ENCODE peak calls at places on chromosomes 3 and 15, in six cellular contexts. L is K562, E is GM12878, Y is H1, P is GM12891, U is HepG2. T is an unnamed sample.

GRCh38 chr15:37877851-37878577 is 56.4 kb upstream of the TMCO5A start:
- DNase-seq in L (no peak), E (no peak), Y (no peak), P (no peak), U (no peak), T (no peak)

GRCh38 chr15:101613130-101614000 is 38.8 kb downstream of the TM2D3 start:
- DNase-seq in L (peak), E (no peak), Y (no peak), P (no peak), U (peak), T (no peak)

GRCh38 chr15:96330450-96331140 is at the start of gene NR2F2:
- DNase-seq in L (peak), E (peak), Y (peak), P (peak), U (peak), T (peak)

GRCh38 chr3:128235207-128235933 is 82.1 kb downstream of the EEFSEC start:
- DNase-seq in L (no peak), E (no peak), Y (no peak), P (no peak), U (no peak), T (no peak)

GRCh38 chr15:82045179-82045891 is 483 bp downstream of the MEX3B start:
- DNase-seq in L (peak), E (no peak), Y (peak), P (peak), U (no peak), T (no peak)

GRCh38 chr3:163753033-163753432 is 1325.3 kb downstream of the SI start:
- DNase-seq in L (no peak), E (no peak), Y (no peak), P (no peak), U (no peak), T (no peak)

GRCh38 chr3:150419076-150419868 is 11.2 kb downstream of the TSC22D2 start:
- DNase-seq in L (no peak), E (no peak), Y (no peak), P (no peak), U (no peak), T (no peak)

GRCh38 chr3:127779747-127780146 is 42.6 kb downstream of the MGLL start:
- DNase-seq in L (no peak), E (no peak), Y (no peak), P (no peak), U (no peak), T (peak)

GRCh38 chr3:171790898-171791694 is 19.2 kb downstream of the PLD1 start:
- DNase-seq in L (no peak), E (no peak), Y (no peak), P (no peak), U (no peak), T (no peak)

GRCh38 chr3:69541823-69542264 is 156.0 kb upstream of the FRMD4B start:
- DNase-seq in L (no peak), E (no peak), Y (peak), P (no peak), U (no peak), T (peak)

GRCh38 chr3:57756528-57757401 is 656 bp downstream of the SLMAP start:
- DNase-seq in L (peak), E (no peak), Y (peak), P (peak), U (peak), T (peak)

GRCh38 chr3:15339786-15340215 is 7.4 kb upstream of the SH3BP5 start:
- DNase-seq in L (peak), E (no peak), Y (no peak), P (no peak), U (no peak), T (no peak)

GRCh38 chr15:45536951-45537350 is 14.4 kb upstream of the SLC30A4 start:
- DNase-seq in L (peak), E (no peak), Y (no peak), P (no peak), U (no peak), T (no peak)

GRCh38 chr15:77574521-77575202 is 58.0 kb downstream of the LINGO1 start:
- DNase-seq in L (no peak), E (no peak), Y (no peak), P (no peak), U (no peak), T (no peak)

GRCh38 chr3:194995334-194995733 is 275.6 kb downstream of the XXYLT1 start:
- DNase-seq in L (no peak), E (no peak), Y (no peak), P (no peak), U (peak), T (no peak)

GRCh38 chr15:81092559-81092902 is 41.5 kb upstream of the CFAP161 start:
- DNase-seq in L (peak), E (no peak), Y (no peak), P (no peak), U (no peak), T (no peak)

GRCh38 chr15:25178835-25179672 is 224.3 kb downstream of the SNRPN start:
- DNase-seq in L (no peak), E (no peak), Y (peak), P (peak), U (no peak), T (peak)

GRCh38 chr3:13214847-13215472 is 141.7 kb upstream of the IQSEC1 start:
- DNase-seq in L (no peak), E (no peak), Y (no peak), P (no peak), U (no peak), T (no peak)

GRCh38 chr15:62886431-62887071 is 156.0 kb upstream of the TPM1 start:
- DNase-seq in L (no peak), E (no peak), Y (peak), P (no peak), U (peak), T (no peak)

GRCh38 chr15:91264651-91265351 is 164.7 kb downstream of the SV2B start:
- DNase-seq in L (no peak), E (no peak), Y (no peak), P (no peak), U (no peak), T (no peak)

GRCh38 chr3:195823286-195823685 is 11.6 kb upstream of the MUC4 start:
- DNase-seq in L (no peak), E (no peak), Y (no peak), P (no peak), U (no peak), T (no peak)

GRCh38 chr15:42091753-42092665 is 2.4 kb downstream of the PLA2G4D start:
- DNase-seq in L (peak), E (no peak), Y (no peak), P (no peak), U (peak), T (no peak)

GRCh38 chr15:85889956-85890619 is 95.4 kb upstream of the KLHL25 start:
- DNase-seq in L (no peak), E (no peak), Y (no peak), P (no peak), U (no peak), T (no peak)
- TF ChIP-seq TAF1 in L (no peak), E (no peak), Y (no peak), P (no peak), U (no peak), T (no peak)

DNA sequence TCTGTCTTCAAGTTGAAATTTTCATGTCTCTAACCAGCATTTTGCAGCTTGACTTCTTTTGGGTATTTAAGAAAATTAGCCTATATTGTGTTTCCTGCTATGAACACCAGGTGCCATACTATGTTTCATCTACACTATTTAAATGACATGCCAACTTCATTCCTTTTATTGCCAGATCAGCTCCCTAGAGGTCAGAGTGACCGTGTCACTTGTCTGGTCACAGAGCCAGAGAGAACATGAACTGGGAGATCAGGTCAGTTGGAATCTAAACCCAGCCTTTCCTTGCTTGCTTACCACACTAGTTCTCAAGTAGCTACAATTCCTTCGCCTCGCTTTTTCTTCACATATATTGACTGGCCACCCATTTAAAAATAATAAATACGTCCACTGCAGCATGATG is 87.6 kb downstream of the THBS1 start:
- DNase-seq in L (no peak), E (no peak), Y (no peak), P (no peak), U (no peak), T (no peak)
- TF ChIP-seq POLR2A in L (no peak), E (no peak), Y (no peak), P (no peak), U (no peak), T (no peak)

GRCh38 chr3:100324044-100324443 is 10.5 kb upstream of the NIT2 start:
- DNase-seq in L (no peak), E (no peak), Y (no peak), P (no peak), U (no peak), T (no peak)
- TF ChIP-seq TAF1 in L (no peak), E (no peak), Y (no peak), P (no peak), U (no peak), T (no peak)

GRCh38 chr3:33789183-33789954 is 9.1 kb upstream of the PDCD6IP start:
- DNase-seq in L (peak), E (no peak), Y (no peak), P (no peak), U (no peak), T (no peak)

GRCh38 chr3:33792167-33792892 is 6.1 kb upstream of the PDCD6IP start:
- DNase-seq in L (no peak), E (no peak), Y (no peak), P (no peak), U (no peak), T (no peak)

GRCh38 chr3:33787328-33788009 is 11.0 kb upstream of the PDCD6IP start:
- DNase-seq in L (peak), E (no peak), Y (peak), P (peak), U (peak), T (peak)

GRCh38 chr3:33790091-33790490 is 8.3 kb upstream of the PDCD6IP start:
- DNase-seq in L (peak), E (no peak), Y (no peak), P (no peak), U (no peak), T (no peak)

GRCh38 chr3:33791477-33792166 is 6.8 kb upstream of the PDCD6IP start:
- DNase-seq in L (peak), E (no peak), Y (no peak), P (no peak), U (peak), T (no peak)
- TF ChIP-seq POLR2A in L (no peak), E (no peak), Y (no peak), P (no peak), U (no peak), T (no peak)

T was measured in GM12892.